ENCODE peak calls at places on chromosomes 7 and 10, in five cellular contexts. G is CD8-positive, alpha-beta T cell; A is fibroblast of mammary gland; I is CD4-positive, alpha-beta T cell; E is cardiac muscle cell. B is an unnamed sample.

GRCh38 chr7:70489808-70490207 is 642.1 kb upstream of the GALNT17 start:
- DNase-seq in A (no peak), E (no peak), G (no peak), I (no peak), B (no peak)

GRCh38 chr7:150951521-150951920 is 26.6 kb downstream of the KCNH2 start:
- DNase-seq in A (no peak), I (no peak), E (no peak), G (no peak), B (no peak)

GRCh38 chr10:79112898-79113431 is 44.2 kb downstream of the ZMIZ1 start:
- DNase-seq in G (no peak), A (peak), I (no peak), E (peak), B (no peak)

GRCh38 chr7:132561763-132562162 is 14.5 kb downstream of the PLXNA4 start:
- DNase-seq in A (no peak), I (no peak), E (no peak), G (no peak), B (no peak)

GRCh38 chr10:1538531-1539061 is 198.7 kb downstream of the ADARB2 start:
- DNase-seq in G (no peak), A (no peak), I (no peak), E (no peak), B (no peak)

GRCh38 chr7:12683678-12684077 is 3.8 kb upstream of the ARL4A start:
- DNase-seq in A (peak), E (no peak), I (no peak), G (no peak), B (no peak)

GRCh38 chr7:155215576-155216325 is 81.9 kb upstream of the INSIG1 start:
- DNase-seq in A (no peak), G (no peak), I (no peak), E (no peak), B (no peak)

GRCh38 chr10:117413928-117414618 is 38.8 kb upstream of the PDZD8 start:
- DNase-seq in E (no peak), G (no peak), I (no peak), A (peak), B (no peak)

GRCh38 chr10:132835848-132836233 is 49.9 kb upstream of the NKX6-2 start:
- DNase-seq in I (no peak), E (no peak), G (no peak), A (no peak), B (no peak)

GRCh38 chr7:140229101-140229525 is 52.3 kb upstream of the KDM7A start:
- DNase-seq in G (no peak), A (no peak), E (no peak), I (no peak), B (no peak)

GRCh38 chr7:116363637-116364432 is 135.7 kb upstream of the CAV2 start:
- DNase-seq in A (no peak), G (no peak), I (no peak), E (no peak), B (no peak)

GRCh38 chr7:151721236-151721635 is 155.7 kb downstream of the PRKAG2 start:
- DNase-seq in E (no peak), I (no peak), G (no peak), A (no peak), B (no peak)

GRCh38 chr7:100049441-100050291 is at the start of gene ZSCAN21:
- DNase-seq in A (peak), I (peak), G (peak), E (peak), B (peak)
- TF ChIP-seq CTCF in A (no peak), I (peak), G (no peak), E (peak), B (no peak)

DNA sequence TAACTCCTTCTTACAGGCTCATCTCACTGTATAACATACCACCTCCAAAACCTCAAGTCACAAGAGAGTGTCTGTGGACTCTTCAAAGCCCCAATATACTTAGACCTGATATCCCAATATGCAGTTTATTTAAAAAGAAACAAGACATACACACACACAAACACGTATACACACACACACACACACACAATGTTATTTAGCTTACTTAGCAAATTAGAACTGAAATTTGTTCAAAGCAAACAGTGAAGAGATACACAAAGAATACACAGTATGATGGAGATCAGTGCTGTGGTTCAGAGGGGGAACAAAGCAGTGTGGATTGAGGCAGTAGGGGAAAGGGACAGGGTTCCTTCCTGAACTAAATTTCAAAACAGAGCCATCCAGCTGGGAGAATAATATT is 807.2 kb downstream of the IPMK start:
- DNase-seq in G (no peak), A (no peak), E (no peak), I (no peak), B (no peak)
- TF ChIP-seq CTCF in G (no peak), A (no peak), E (no peak), I (no peak), B (no peak)

GRCh38 chr7:30905078-30906012 is 6.3 kb upstream of the AQP1 start:
- DNase-seq in A (no peak), E (no peak), G (no peak), I (no peak), B (no peak)

GRCh38 chr7:30903146-30903545 is 8.5 kb upstream of the AQP1 start:
- DNase-seq in A (no peak), E (no peak), G (no peak), I (no peak), B (no peak)

GRCh38 chr7:30906014-30906413 is 5.6 kb upstream of the AQP1 start:
- DNase-seq in E (no peak), G (no peak), I (no peak), A (no peak), B (no peak)

GRCh38 chr7:30902466-30902865 is 9.2 kb upstream of the AQP1 start:
- DNase-seq in I (no peak), A (no peak), G (no peak), E (no peak), B (no peak)

DNA sequence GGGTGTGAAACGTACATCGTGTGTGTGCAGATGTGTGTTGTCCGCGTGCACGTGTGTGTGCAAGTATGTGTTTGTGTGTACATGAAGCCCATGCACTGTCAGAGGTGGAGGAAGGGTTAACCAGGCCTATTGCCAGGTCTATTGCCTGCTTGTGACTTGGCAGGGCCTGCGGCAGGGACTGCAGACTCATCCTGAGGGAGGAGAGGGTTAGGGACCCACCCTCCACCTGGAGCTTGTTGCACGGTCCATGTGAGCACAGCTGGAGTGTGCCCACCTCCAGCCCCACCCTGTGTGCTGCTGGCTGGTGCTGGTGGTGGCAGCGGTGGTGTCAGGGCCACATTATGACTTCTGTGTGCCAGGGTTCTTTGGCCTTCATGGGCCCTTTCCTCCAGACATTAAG is 7.1 kb upstream of the AQP1 start:
- DNase-seq in I (no peak), E (no peak), G (no peak), A (no peak), B (no peak)
- TF ChIP-seq CTCF in I (no peak), E (no peak), G (no peak), A (no peak), B (no peak)

GRCh38 chr10:18583575-18584270 is 67.7 kb downstream of the NSUN6 start:
- DNase-seq in E (no peak), I (no peak), G (no peak), A (peak), B (no peak)
- TF ChIP-seq CTCF in E (peak), I (peak), G (peak), A (peak), B (peak)

GRCh38 chr10:77974396-77975074 is 48.0 kb upstream of the DLG5 start:
- DNase-seq in I (no peak), G (no peak), E (peak), A (peak), B (peak)
- TF ChIP-seq CTCF in I (no peak), G (no peak), E (peak), A (peak), B (peak)

GRCh38 chr7:158395780-158396214 is 191.8 kb downstream of the PTPRN2 start:
- DNase-seq in E (no peak), G (no peak), A (no peak), I (no peak), B (no peak)

GRCh38 chr7:158395349-158395748 is 192.3 kb downstream of the PTPRN2 start:
- DNase-seq in I (no peak), E (no peak), G (no peak), A (no peak), B (no peak)

GRCh38 chr7:158396301-158396905 is 191.2 kb downstream of the PTPRN2 start:
- DNase-seq in G (no peak), E (no peak), A (no peak), I (no peak), B (no peak)

GRCh38 chr7:158393926-158394625 is 193.5 kb downstream of the PTPRN2 start:
- DNase-seq in A (no peak), G (no peak), I (no peak), E (no peak), B (no peak)

GRCh38 chr7:158394936-158395335 is 192.7 kb downstream of the PTPRN2 start:
- DNase-seq in A (no peak), I (peak), E (peak), G (peak), B (peak)
- TF ChIP-seq CTCF in A (peak), I (peak), E (peak), G (peak), B (peak)

GRCh38 chr10:88565072-88565471 is 18.0 kb downstream of the RNLS start:
- DNase-seq in I (no peak), E (peak), A (peak), G (no peak), B (no peak)
- TF ChIP-seq CTCF in I (peak), E (peak), A (peak), G (peak), B (peak)

GRCh38 chr10:73413528-73414229 is at the start of gene ANXA7:
- DNase-seq in I (peak), A (peak), E (peak), G (peak), B (peak)
- TF ChIP-seq CTCF in I (peak), A (no peak), E (peak), G (no peak), B (peak)

GRCh38 chr10:115948415-115948814 is 324.6 kb downstream of the GFRA1 start:
- DNase-seq in A (peak), I (no peak), G (no peak), E (no peak), B (no peak)
- TF ChIP-seq CTCF in A (peak), I (no peak), G (no peak), E (peak), B (peak)